ENCODE peak calls at places on chromosomes 6 and 20, in nine cellular contexts. R is PC-3, C is H1, H is fibroblast of lung, T is IMR-90, J is endodermal cell, D is astrocyte, P is H9, A is HCT116. G is an unnamed sample.

GRCh38 chr20:21134883-21135493 is 9.1 kb downstream of the KIZ start:
- DNase-seq in C (no peak), D (no peak), R (no peak), J (no peak), P (no peak), A (no peak), T (no peak), H (no peak), G (no peak)

GRCh38 chr20:53677447-53678314 is 84.0 kb upstream of the ZNF217 start:
- DNase-seq in C (no peak), A (no peak), T (peak; percentile 46), P (peak; percentile 42), J (peak; percentile 71), H (peak; percentile 56), R (no peak), D (peak; percentile 49), G (no peak)

GRCh38 chr6:111566873-111567517 is 38.7 kb downstream of the TRAF3IP2 start:
- DNase-seq in J (no peak), A (no peak), D (peak; percentile 53), C (no peak), R (no peak), H (peak; percentile 57), P (no peak), T (no peak), G (no peak)

GRCh38 chr6:3997144-3997770 is 81.7 kb downstream of the FAM217A start:
- DNase-seq in H (peak; percentile 66), T (peak; percentile 82), A (no peak), R (no peak), C (no peak), J (no peak), P (no peak), D (peak; percentile 56), G (no peak)

GRCh38 chr6:144349690-144350132 is 64.6 kb downstream of the UTRN start:
- DNase-seq in P (no peak), R (peak; percentile 66), A (peak; percentile 16), D (peak; percentile 84), J (no peak), H (peak; percentile 87), T (peak; percentile 53), C (no peak), G (no peak)

GRCh38 chr6:43604174-43604573 is 24.9 kb downstream of the GTPBP2 start:
- DNase-seq in J (no peak), R (peak; percentile 75), H (peak; percentile 88), T (peak; percentile 88), A (no peak), P (no peak), D (peak; percentile 84), C (no peak), G (no peak)

GRCh38 chr6:38632490-38632889 is 7.2 kb downstream of the BTBD9 start:
- DNase-seq in J (no peak), C (no peak), A (no peak), D (no peak), T (no peak), P (no peak), H (no peak), R (peak; percentile 35), G (no peak)

GRCh38 chr6:20978176-20978614 is 443.9 kb downstream of the CDKAL1 start:
- DNase-seq in C (no peak), H (peak; percentile 71), T (peak; percentile 91), J (no peak), P (no peak), D (peak; percentile 63), A (no peak), R (no peak), G (no peak)

GRCh38 chr20:2387180-2387577 is 6.5 kb downstream of the TGM6 start:
- DNase-seq in C (peak; percentile 86), R (peak; percentile 44), P (peak; percentile 79), D (no peak), H (peak; percentile 43), T (peak; percentile 19), A (peak; percentile 39), J (peak; percentile 94), G (no peak)

GRCh38 chr20:53751394-53752368 is 158.0 kb upstream of the ZNF217 start:
- DNase-seq in J (no peak), A (no peak), C (no peak), T (no peak), D (no peak), P (no peak), H (peak; percentile 41), R (peak; percentile 55), G (no peak)

GRCh38 chr6:142802124-142802523 is 142.9 kb downstream of the HIVEP2 start:
- DNase-seq in A (peak; percentile 47), P (no peak), H (peak; percentile 99), R (peak; percentile 89), J (no peak), T (peak; percentile 99), C (no peak), D (peak; percentile 99), G (no peak)

GRCh38 chr20:42472198-42472597 is 717.5 kb downstream of the PTPRT start:
- DNase-seq in H (no peak), J (no peak), R (no peak), A (no peak), P (no peak), C (no peak), T (no peak), D (no peak), G (peak; percentile 54)

DNA sequence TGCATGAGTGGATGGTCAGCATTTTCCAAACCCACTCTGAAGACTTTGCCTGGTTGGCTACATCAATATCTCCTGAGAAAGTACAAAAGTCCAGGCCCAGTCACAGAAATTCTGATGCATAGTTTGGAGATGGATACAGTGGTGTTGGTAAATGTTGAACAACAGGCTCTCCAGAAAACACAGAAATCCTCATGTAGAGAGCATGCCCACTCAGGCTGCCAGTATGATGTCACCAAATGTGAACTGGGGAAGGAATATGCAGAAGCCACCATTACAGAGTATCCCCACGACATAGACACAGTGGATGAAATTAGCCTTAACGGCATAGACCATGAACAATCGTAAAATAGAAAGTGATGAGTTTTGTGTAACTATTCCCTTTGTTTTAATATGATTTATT is 97.1 kb upstream of the NXT1 start:
- DNase-seq in P (no peak), T (no peak), H (no peak), R (no peak), C (peak; percentile 6), J (no peak), D (no peak), A (no peak), G (no peak)
- TF ChIP-seq CTCF in P (no peak), T (no peak), H (no peak), R (no peak), C (no peak), J (no peak), D (no peak), A (no peak), G (no peak)

DNA sequence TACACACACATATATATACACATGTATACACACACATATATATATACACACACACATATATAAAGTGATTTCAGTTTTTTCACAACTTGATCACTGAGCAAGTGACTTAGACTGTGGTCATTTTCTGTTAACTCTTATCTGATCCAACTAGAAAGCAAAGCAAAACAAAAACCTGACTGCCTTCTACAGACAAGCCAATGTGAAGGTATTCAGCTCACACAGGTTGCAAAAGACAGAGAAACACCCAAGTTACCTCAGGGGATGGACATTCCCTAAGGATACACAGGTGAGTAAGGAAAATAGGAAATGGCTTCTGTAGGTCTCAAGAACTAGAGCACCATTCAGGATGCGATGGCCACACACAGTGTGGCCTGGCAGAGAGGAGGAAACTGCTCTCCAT is 58.4 kb upstream of the IER3 start:
- DNase-seq in J (no peak), P (no peak), A (no peak), T (no peak), R (peak; percentile 14), D (no peak), C (no peak), H (no peak), G (no peak)
- H3K27ac ChIP-seq in J (no peak overlapping the region), P (no peak overlapping the region), A (peak overlapping the region; percentile 37), T (no peak overlapping the region), R (no peak overlapping the region), D (no peak overlapping the region), C (no peak overlapping the region), H (no peak overlapping the region), G (no peak overlapping the region)

GRCh38 chr20:38126146-38126912 is 38.7 kb downstream of the TGM2 start:
- DNase-seq in J (peak; percentile 27), C (no peak), A (no peak), R (no peak), H (no peak), P (peak; percentile 17), T (no peak), D (no peak), G (peak; percentile 82)
- H3K9ac ChIP-seq in J (no peak overlapping the region), C (no peak overlapping the region), A (peak overlapping the region; percentile 16), R (no peak overlapping the region), H (no peak overlapping the region), P (no peak overlapping the region), T (no peak overlapping the region), D (peak overlapping the region; percentile 4), G (no peak overlapping the region)

GRCh38 chr20:44589522-44589921 is 7.1 kb downstream of the PKIG start:
- DNase-seq in A (no peak), C (no peak), J (no peak), R (no peak), T (no peak), H (peak; percentile 52), P (no peak), D (peak; percentile 48), G (no peak)

GRCh38 chr20:44584103-44584690 is 1.8 kb downstream of the PKIG start:
- DNase-seq in R (no peak), D (no peak), P (no peak), H (no peak), J (no peak), T (no peak), C (no peak), A (no peak), G (no peak)

GRCh38 chr20:44585042-44585968 is 2.9 kb downstream of the PKIG start:
- DNase-seq in C (no peak), J (no peak), A (no peak), P (no peak), H (no peak), T (no peak), D (no peak), R (no peak), G (no peak)

GRCh38 chr20:44586289-44586911 is 4.0 kb downstream of the PKIG start:
- DNase-seq in J (no peak), D (peak; percentile 10), C (no peak), P (no peak), H (no peak), R (no peak), T (no peak), A (no peak), G (no peak)

DNA sequence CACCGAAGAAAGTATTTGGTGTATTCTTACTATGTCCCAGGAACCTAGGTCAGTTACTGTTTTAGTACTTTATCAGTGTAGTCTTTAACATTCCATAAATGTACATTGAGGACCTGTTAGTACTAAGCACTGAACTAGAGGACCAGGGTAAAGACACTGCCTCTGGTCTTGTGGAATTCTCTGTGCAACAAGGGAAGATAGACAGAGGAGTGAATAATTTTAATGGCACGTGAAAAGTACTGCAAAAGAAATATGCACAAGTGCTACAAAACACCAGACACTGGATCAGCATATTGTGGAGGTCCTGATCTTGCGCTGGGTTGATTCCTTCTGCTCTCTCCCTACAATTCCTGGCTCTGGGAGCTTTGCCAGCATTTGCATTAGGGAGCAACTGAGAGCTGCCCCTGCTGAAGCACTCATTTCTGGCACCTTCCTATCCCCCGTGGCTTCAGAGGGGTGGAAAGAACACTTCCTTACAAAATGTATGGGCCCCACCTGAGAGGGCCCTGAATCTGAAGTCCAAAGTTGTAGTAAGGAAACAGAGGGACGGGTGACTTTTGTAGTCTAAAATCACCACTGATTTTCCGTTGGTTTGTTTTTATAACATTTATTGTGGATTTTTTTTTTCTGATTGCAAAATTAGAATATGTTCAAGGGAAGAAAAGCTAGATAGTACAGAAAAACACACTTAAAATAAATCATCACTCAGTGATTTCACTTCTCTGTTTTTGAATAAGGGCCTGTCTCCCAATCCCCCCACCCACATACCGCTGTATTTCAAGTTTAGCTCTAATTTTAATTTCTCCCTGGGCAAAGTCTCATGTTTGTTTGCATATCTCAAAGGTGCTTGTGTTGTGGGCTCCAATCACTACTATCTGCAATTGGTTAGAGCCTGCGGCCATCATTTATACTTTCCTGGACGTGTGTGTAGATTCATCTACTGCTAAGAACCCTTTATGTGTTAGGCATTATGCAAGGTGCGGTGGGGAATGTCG is 4.9 kb downstream of the PKIG start:
- DNase-seq in A (no peak), C (no peak), D (peak; percentile 33), H (no peak), T (peak; percentile 50), P (no peak), R (no peak), J (no peak), G (no peak)
- TF ChIP-seq CTCF in A (no peak), C (no peak), D (no peak), H (no peak), T (no peak), P (no peak), R (no peak), J (no peak), G (no peak)